ENCODE peak calls at places on chromosome 21, in five cellular contexts. One of them, this sample, is unnamed.

GRCh38 chr21:42248783-42249597 is 30.1 kb downstream of the ABCG1 start:
- DNase-seq in stomach: no peak
- DNase-seq in epithelial cell of esophagus: no peak
- DNase-seq in AG09309: no peak
- DNase-seq in bronchial epithelial cell: no peak
- DNase-seq in this sample: peak

GRCh38 chr21:16071082-16071481 is 341.3 kb downstream of the USP25 start:
- DNase-seq in stomach: no peak
- DNase-seq in epithelial cell of esophagus: no peak
- DNase-seq in AG09309: no peak
- DNase-seq in bronchial epithelial cell: no peak
- DNase-seq in this sample: no peak

GRCh38 chr21:38244885-38245869 is 11.6 kb upstream of the KCNJ15 start:
- DNase-seq in stomach: no peak
- DNase-seq in epithelial cell of esophagus: peak
- DNase-seq in AG09309: peak
- DNase-seq in bronchial epithelial cell: peak
- DNase-seq in this sample: peak

GRCh38 chr21:31557956-31558838 is 101.3 kb upstream of the SOD1 start:
- DNase-seq in stomach: no peak
- DNase-seq in epithelial cell of esophagus: peak
- DNase-seq in AG09309: no peak
- DNase-seq in bronchial epithelial cell: no peak
- DNase-seq in this sample: no peak

GRCh38 chr21:26167593-26167992 is 3.0 kb downstream of the APP start:
- DNase-seq in stomach: no peak
- DNase-seq in epithelial cell of esophagus: no peak
- DNase-seq in AG09309: no peak
- DNase-seq in bronchial epithelial cell: no peak
- DNase-seq in this sample: no peak

GRCh38 chr21:31500976-31501375 is 156.9 kb upstream of the TIAM1 start:
- DNase-seq in stomach: no peak
- DNase-seq in epithelial cell of esophagus: no peak
- DNase-seq in AG09309: no peak
- DNase-seq in bronchial epithelial cell: no peak
- DNase-seq in this sample: no peak

GRCh38 chr21:38646213-38646837 is 148.0 kb upstream of the ERG start:
- DNase-seq in stomach: no peak
- DNase-seq in epithelial cell of esophagus: peak
- DNase-seq in AG09309: peak
- DNase-seq in bronchial epithelial cell: peak
- DNase-seq in this sample: no peak

GRCh38 chr21:41662161-41662560 is 104.7 kb downstream of the RIPK4 start:
- DNase-seq in stomach: no peak
- DNase-seq in epithelial cell of esophagus: no peak
- DNase-seq in AG09309: no peak
- DNase-seq in bronchial epithelial cell: no peak
- DNase-seq in this sample: no peak

GRCh38 chr21:37757631-37758376 is 158.5 kb downstream of the KCNJ6 start:
- DNase-seq in stomach: no peak
- DNase-seq in epithelial cell of esophagus: no peak
- DNase-seq in AG09309: no peak
- DNase-seq in bronchial epithelial cell: no peak
- DNase-seq in this sample: no peak

GRCh38 chr21:38988211-38989096 is 182.7 kb downstream of the ETS2 start:
- DNase-seq in stomach: no peak
- DNase-seq in epithelial cell of esophagus: no peak
- DNase-seq in AG09309: no peak
- DNase-seq in bronchial epithelial cell: peak
- DNase-seq in this sample: no peak

GRCh38 chr21:38147391-38147790 is 109.4 kb upstream of the KCNJ15 start:
- DNase-seq in stomach: no peak
- DNase-seq in epithelial cell of esophagus: no peak
- DNase-seq in AG09309: no peak
- DNase-seq in bronchial epithelial cell: no peak
- DNase-seq in this sample: no peak

GRCh38 chr21:41141031-41141457 is 26.9 kb upstream of the BACE2 start:
- DNase-seq in stomach: no peak
- DNase-seq in epithelial cell of esophagus: peak
- DNase-seq in AG09309: peak
- DNase-seq in bronchial epithelial cell: peak
- DNase-seq in this sample: no peak

GRCh38 chr21:42012763-42013329 is 2.7 kb upstream of the ZBTB21 start:
- DNase-seq in stomach: no peak
- DNase-seq in epithelial cell of esophagus: no peak
- DNase-seq in AG09309: no peak
- DNase-seq in bronchial epithelial cell: no peak
- DNase-seq in this sample: no peak

GRCh38 chr21:42366292-42367010 is at the start of gene TFF1:
- DNase-seq in stomach: peak
- DNase-seq in epithelial cell of esophagus: no peak
- DNase-seq in AG09309: no peak
- DNase-seq in bronchial epithelial cell: peak
- DNase-seq in this sample: no peak

GRCh38 chr21:28419110-28419509 is 573.6 kb downstream of the LTN1 start:
- DNase-seq in stomach: no peak
- DNase-seq in epithelial cell of esophagus: no peak
- DNase-seq in AG09309: no peak
- DNase-seq in bronchial epithelial cell: no peak
- DNase-seq in this sample: no peak
- TF ChIP-seq CTCF in stomach: no peak
- TF ChIP-seq CTCF in epithelial cell of esophagus: no peak
- TF ChIP-seq CTCF in AG09309: no peak
- TF ChIP-seq CTCF in bronchial epithelial cell: no peak
- TF ChIP-seq CTCF in this sample: no peak

GRCh38 chr21:36478941-36479340 is 981 bp downstream of the CLDN14 start:
- DNase-seq in stomach: no peak
- DNase-seq in epithelial cell of esophagus: peak
- DNase-seq in AG09309: no peak
- DNase-seq in bronchial epithelial cell: peak
- DNase-seq in this sample: no peak
- H3K4me3 ChIP-seq in stomach: no peak
- H3K4me3 ChIP-seq in epithelial cell of esophagus: no peak
- H3K4me3 ChIP-seq in AG09309: no peak
- H3K4me3 ChIP-seq in bronchial epithelial cell: no peak
- H3K4me3 ChIP-seq in this sample: no peak

DNA sequence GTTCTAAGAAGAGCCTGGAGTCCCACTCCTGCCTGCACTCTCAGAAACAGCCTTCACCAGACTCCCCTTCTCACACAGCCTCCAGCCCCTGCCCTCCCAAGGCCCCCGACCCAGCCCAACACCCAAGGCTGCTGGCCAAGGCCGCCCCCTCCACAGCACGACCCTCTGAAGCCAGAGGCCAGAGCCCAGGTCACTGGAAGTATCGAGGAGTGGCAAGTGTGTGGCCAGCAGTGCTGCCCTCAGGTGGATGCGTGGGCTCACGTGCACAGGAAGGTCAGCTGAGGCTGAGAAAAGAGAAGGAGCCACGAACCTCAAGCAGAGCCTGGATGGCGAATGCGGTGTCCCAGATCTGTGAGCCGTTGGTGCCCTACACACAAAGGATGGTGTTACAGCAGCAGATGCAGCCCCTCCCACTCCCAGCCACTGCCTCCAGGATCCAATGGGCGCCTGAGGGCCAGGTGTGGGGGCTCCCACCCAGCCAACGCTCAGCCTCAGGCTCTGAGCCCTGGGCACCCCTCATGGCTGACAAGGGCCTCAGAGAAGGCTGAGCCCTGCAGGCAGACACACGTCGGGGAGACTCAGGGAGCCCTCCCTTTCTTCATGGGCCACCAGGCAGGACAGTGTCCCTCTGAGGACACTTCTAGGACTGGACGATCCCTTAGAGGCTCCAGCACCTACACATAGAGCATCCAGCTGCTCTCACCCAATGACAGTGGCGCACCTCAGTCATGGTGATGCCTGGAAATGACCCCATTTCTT is 18.0 kb downstream of the LSS start:
- DNase-seq in stomach: no peak
- DNase-seq in epithelial cell of esophagus: no peak
- DNase-seq in AG09309: no peak
- DNase-seq in bronchial epithelial cell: no peak
- DNase-seq in this sample: no peak
- TF ChIP-seq CTCF in stomach: no peak
- TF ChIP-seq CTCF in epithelial cell of esophagus: no peak
- TF ChIP-seq CTCF in AG09309: no peak
- TF ChIP-seq CTCF in bronchial epithelial cell: no peak
- TF ChIP-seq CTCF in this sample: no peak

GRCh38 chr21:34345091-34345871 is 18.5 kb upstream of the KCNE2 start:
- DNase-seq in stomach: no peak
- DNase-seq in epithelial cell of esophagus: no peak
- DNase-seq in AG09309: no peak
- DNase-seq in bronchial epithelial cell: no peak
- DNase-seq in this sample: no peak
- H3K4me3 ChIP-seq in stomach: no peak
- H3K4me3 ChIP-seq in epithelial cell of esophagus: no peak
- H3K4me3 ChIP-seq in AG09309: no peak
- H3K4me3 ChIP-seq in bronchial epithelial cell: no peak
- H3K4me3 ChIP-seq in this sample: no peak

GRCh38 chr21:45516671-45517151 is 25.5 kb downstream of the SLC19A1 start:
- DNase-seq in stomach: no peak
- DNase-seq in epithelial cell of esophagus: no peak
- DNase-seq in AG09309: no peak
- DNase-seq in bronchial epithelial cell: no peak
- DNase-seq in this sample: no peak

GRCh38 chr21:45521241-45521640 is 21.0 kb downstream of the SLC19A1 start:
- DNase-seq in stomach: no peak
- DNase-seq in epithelial cell of esophagus: no peak
- DNase-seq in AG09309: no peak
- DNase-seq in bronchial epithelial cell: no peak
- DNase-seq in this sample: no peak

GRCh38 chr21:45517249-45518065 is 24.8 kb downstream of the SLC19A1 start:
- DNase-seq in stomach: no peak
- DNase-seq in epithelial cell of esophagus: peak
- DNase-seq in AG09309: no peak
- DNase-seq in bronchial epithelial cell: no peak
- DNase-seq in this sample: peak

GRCh38 chr21:45516071-45516670 is 26.1 kb downstream of the SLC19A1 start:
- DNase-seq in stomach: no peak
- DNase-seq in epithelial cell of esophagus: no peak
- DNase-seq in AG09309: no peak
- DNase-seq in bronchial epithelial cell: no peak
- DNase-seq in this sample: no peak

DNA sequence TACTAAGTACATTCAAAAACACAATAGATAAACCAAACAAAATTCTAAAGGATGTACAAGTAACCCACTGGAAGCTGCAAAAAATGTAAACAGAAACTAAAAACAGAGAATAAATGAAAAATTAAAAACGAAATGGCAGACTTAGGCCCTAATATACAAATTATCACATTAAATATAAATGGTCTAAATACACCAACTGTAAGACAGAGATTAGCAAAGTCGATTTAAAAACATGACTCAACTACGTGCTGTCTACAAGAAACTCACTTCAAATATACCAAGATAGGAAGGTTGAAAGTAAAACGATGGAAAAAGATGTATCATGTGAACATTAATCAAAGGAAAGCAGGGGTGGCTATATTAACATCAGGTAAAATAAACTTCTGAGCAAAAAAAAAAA is 23.1 kb downstream of the SLC19A1 start:
- DNase-seq in stomach: no peak
- DNase-seq in epithelial cell of esophagus: no peak
- DNase-seq in AG09309: no peak
- DNase-seq in bronchial epithelial cell: no peak
- DNase-seq in this sample: no peak
- TF ChIP-seq CTCF in stomach: no peak
- TF ChIP-seq CTCF in epithelial cell of esophagus: no peak
- TF ChIP-seq CTCF in AG09309: no peak
- TF ChIP-seq CTCF in bronchial epithelial cell: no peak
- TF ChIP-seq CTCF in this sample: no peak

This sample was measured in GM12865.